ENCODE peak calls at places on chromosomes 5 and 9, in nine cellular contexts. M is IMR-90, W is right lobe of liver, V is gastrocnemius medialis, F is transverse colon, Z is breast epithelium, X is heart left ventricle, S is ovary, P is spleen. H is an unnamed sample.

GRCh38 chr9:133490201-133490681 is 11.3 kb upstream of the SLC2A6 start:
- DNase-seq in M (no peak), W (no peak), V (no peak), F (no peak), Z (no peak), X (no peak), S (no peak), P (peak; percentile 46), H (no peak)

GRCh38 chr5:94618029-94618492 is 343 bp downstream of the KIAA0825 start:
- DNase-seq in M (peak; percentile 57), W (peak; percentile 73), V (peak; percentile 60), F (peak; percentile 82), Z (peak; percentile 20), X (peak; percentile 34), S (peak; percentile 26), P (no peak), H (peak; percentile 74)

GRCh38 chr5:143401846-143402463 is 1.5 kb downstream of the NR3C1 start:
- DNase-seq in M (peak; percentile 20), W (no peak), V (no peak), F (no peak), Z (no peak), X (no peak), S (no peak), P (no peak), H (no peak)

GRCh38 chr5:151222769-151223446 is 984 bp downstream of the CCDC69 start:
- DNase-seq in M (no peak), W (peak; percentile 67), V (peak; percentile 62), F (peak; percentile 69), Z (no peak), X (peak; percentile 67), S (no peak), P (peak; percentile 92), H (no peak)

GRCh38 chr5:55636711-55637110 is 75.4 kb downstream of the SLC38A9 start:
- DNase-seq in M (peak; percentile 12), W (peak; percentile 89), V (peak; percentile 50), F (peak; percentile 23), Z (peak; percentile 37), X (peak; percentile 53), S (peak; percentile 29), P (no peak), H (no peak)

GRCh38 chr5:146296245-146296644 is 42.4 kb upstream of the POU4F3 start:
- DNase-seq in M (no peak), W (no peak), V (no peak), F (no peak), Z (no peak), X (no peak), S (no peak), P (no peak), H (no peak)

GRCh38 chr5:76718381-76718832 is 2.5 kb downstream of the F2R start:
- DNase-seq in M (peak; percentile 62), W (no peak), V (no peak), F (no peak), Z (no peak), X (no peak), S (no peak), P (peak; percentile 80), H (no peak)

GRCh38 chr9:121085661-121086060 is 10.9 kb downstream of the CNTRL start:
- DNase-seq in M (peak; percentile 61), W (no peak), V (no peak), F (no peak), Z (no peak), X (no peak), S (no peak), P (no peak), H (no peak)

GRCh38 chr5:151295138-151295537 is 8.4 kb downstream of the SLC36A3 start:
- DNase-seq in M (no peak), W (no peak), V (no peak), F (no peak), Z (no peak), X (no peak), S (no peak), P (no peak), H (no peak)

GRCh38 chr5:181205735-181206401 is 872 bp upstream of the TRIM7 start:
- DNase-seq in M (peak; percentile 21), W (no peak), V (peak; percentile 42), F (no peak), Z (no peak), X (no peak), S (peak; percentile 33), P (no peak), H (no peak)

GRCh38 chr5:181205402-181205734 is 372 bp upstream of the TRIM7 start:
- DNase-seq in M (no peak), W (no peak), V (peak; percentile 88), F (no peak), Z (no peak), X (no peak), S (no peak), P (no peak), H (no peak)

GRCh38 chr5:181203093-181203711 is 1.8 kb downstream of the TRIM7 start:
- DNase-seq in M (peak; percentile 23), W (no peak), V (no peak), F (no peak), Z (no peak), X (no peak), S (no peak), P (peak; percentile 50), H (no peak)

GRCh38 chr5:181204561-181205401 is at the start of gene TRIM7:
- DNase-seq in M (peak; percentile 20), W (no peak), V (no peak), F (peak; percentile 65), Z (no peak), X (peak; percentile 72), S (no peak), P (peak; percentile 86), H (peak; percentile 61)

DNA sequence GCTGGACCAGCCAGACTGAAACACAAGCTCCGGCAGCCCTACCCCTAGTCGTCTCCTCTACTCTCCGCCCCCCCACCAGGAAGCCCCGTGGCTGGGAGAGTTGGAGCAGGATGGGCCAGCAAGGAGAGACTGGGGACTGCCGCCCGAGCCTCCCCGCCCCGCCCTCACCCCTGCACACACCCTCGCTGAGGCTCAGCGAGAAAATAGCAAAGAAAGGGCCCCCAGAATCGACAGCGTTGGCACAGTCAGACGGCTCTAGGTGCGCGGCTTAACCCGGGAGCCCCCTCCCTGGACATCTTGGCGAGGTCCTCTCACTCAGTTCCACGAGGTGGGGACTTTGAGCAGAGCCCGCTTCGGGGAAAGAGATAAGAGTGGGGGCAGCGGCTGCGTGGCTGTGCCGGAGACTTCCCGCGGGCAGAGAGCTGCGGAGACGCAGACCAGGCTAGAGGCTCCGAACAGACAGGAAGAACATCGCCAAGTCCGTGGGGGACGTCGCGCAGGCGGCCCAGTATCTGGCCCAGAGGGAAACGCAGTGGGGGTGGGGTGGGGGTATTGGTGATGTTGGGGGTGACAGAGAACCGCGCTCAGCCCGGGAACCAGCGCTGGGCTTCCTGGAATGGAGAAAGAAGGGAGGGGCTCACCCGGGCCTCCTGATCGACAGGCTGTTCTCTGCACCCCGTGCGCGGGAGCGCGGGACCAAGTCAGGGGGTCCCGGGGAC is 995 bp downstream of the TRIM7 start:
- DNase-seq in M (no peak), W (no peak), V (peak; percentile 56), F (no peak), Z (no peak), X (no peak), S (no peak), P (no peak), H (no peak)
- H3K27me3 ChIP-seq in M (no peaks in the 10 kb centered on the region), W (no peaks in the 10 kb centered on the region), V (no peaks in the 10 kb centered on the region), F (peaks cover 14% of the 10 kb centered on the region), Z (no peaks in the 10 kb centered on the region), X (no peaks in the 10 kb centered on the region), S (no peaks in the 10 kb centered on the region), P (peaks cover 11% of the 10 kb centered on the region), H (peaks cover 30% of the 10 kb centered on the region)

GRCh38 chr5:177288191-177288590 is 15.3 kb downstream of the RAB24 start:
- DNase-seq in M (no peak), W (no peak), V (no peak), F (no peak), Z (no peak), X (no peak), S (no peak), P (no peak), H (no peak)

GRCh38 chr5:177291735-177292134 is 11.8 kb downstream of the RAB24 start:
- DNase-seq in M (no peak), W (no peak), V (no peak), F (no peak), Z (no peak), X (no peak), S (no peak), P (no peak), H (no peak)

GRCh38 chr5:177293819-177294581 is 9.5 kb downstream of the RAB24 start:
- DNase-seq in M (no peak), W (no peak), V (no peak), F (no peak), Z (no peak), X (no peak), S (no peak), P (no peak), H (no peak)

GRCh38 chr5:177294632-177295031 is 8.9 kb downstream of the RAB24 start:
- DNase-seq in M (no peak), W (no peak), V (no peak), F (no peak), Z (no peak), X (no peak), S (no peak), P (no peak), H (no peak)

GRCh38 chr5:177290816-177291596 is 12.5 kb downstream of the RAB24 start:
- DNase-seq in M (no peak), W (no peak), V (no peak), F (no peak), Z (no peak), X (no peak), S (no peak), P (no peak), H (no peak)
- H3K36me3 ChIP-seq in M (peaks cover 53% of the 10 kb centered on the region), W (peaks cover 95% of the 10 kb centered on the region), V (peaks cover 5% of the 10 kb centered on the region), F (no peaks in the 10 kb centered on the region), Z (peaks cover 4% of the 10 kb centered on the region), X (peaks cover 100% of the 10 kb centered on the region), S (no peaks in the 10 kb centered on the region), P (peaks cover 80% of the 10 kb centered on the region), H (peaks cover 50% of the 10 kb centered on the region)

DNA sequence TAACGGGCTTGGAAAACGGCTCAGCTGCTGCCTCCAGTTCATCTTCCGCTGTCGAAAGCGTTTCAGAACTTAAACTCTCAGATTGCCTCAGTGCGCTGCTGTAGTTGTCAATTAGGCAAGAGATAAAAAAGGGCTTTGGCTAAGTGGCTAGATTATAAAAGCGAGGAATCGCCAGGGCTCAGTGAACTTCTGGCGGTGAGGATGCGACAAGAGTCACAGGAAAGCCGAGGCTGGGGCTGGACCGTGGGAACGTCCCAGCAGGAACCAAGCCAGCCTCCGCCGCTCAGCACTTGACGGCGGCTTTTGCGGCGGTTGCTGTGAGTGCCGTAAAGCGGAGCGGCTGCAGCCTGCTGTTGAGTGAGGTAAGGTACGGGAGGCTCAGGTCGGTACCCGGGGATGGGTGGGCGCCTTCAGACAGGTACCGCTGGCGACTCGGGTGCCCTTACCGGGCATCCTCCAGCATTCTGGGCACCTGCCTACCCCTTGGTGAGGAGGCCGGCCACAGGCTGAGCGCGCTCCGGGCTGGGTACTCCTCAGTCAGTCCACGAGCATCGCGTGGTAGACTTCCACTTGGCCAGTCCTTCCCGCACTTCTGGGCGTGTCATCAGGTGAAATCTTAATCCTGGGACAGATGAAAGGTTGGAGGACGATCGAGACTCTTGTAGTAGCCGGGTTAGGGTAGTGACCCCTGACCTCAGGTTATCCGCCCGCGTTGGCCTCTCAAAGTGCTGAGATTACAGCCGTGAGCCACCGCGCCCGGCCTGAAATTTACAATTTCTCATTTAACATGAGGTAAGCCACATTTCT is at the start of gene FKTN:
- DNase-seq in M (peak; percentile 81), W (peak; percentile 93), V (peak; percentile 86), F (peak; percentile 91), Z (peak; percentile 72), X (peak; percentile 92), S (peak; percentile 79), P (peak; percentile 97), H (peak; percentile 90)
- TF ChIP-seq POLR2A in M (no peak), W (peak; percentile 37), V (no peak), F (peak; percentile 20), Z (no peak), X (no peak), S (no peak), P (no peak), H (no peak)

GRCh38 chr9:135745686-135746324 is 43.8 kb downstream of the KCNT1 start:
- DNase-seq in M (no peak), W (no peak), V (no peak), F (no peak), Z (no peak), X (no peak), S (no peak), P (no peak), H (no peak)
- H3K27me3 ChIP-seq in M (peaks cover 12% of the 10 kb centered on the region), W (no peaks in the 10 kb centered on the region), V (no peaks in the 10 kb centered on the region), F (no peaks in the 10 kb centered on the region), Z (no peaks in the 10 kb centered on the region), X (no peaks in the 10 kb centered on the region), S (no peaks in the 10 kb centered on the region), P (no peaks in the 10 kb centered on the region), H (peaks cover 96% of the 10 kb centered on the region)